ENCODE peak calls at places on chromosomes 12 and 14, in nine cellular contexts. V is suprapubic skin; M is transverse colon; R is body of pancreas; U is CD8-positive, alpha-beta T cell; S is IMR-90; J is cardiac muscle cell; Z is ascending aorta; G is psoas muscle. E is an unnamed sample.

GRCh38 chr12:46451276-46452021 is 78.9 kb upstream of the SLC38A2 start:
- DNase-seq in V (no peak), M (no peak), R (no peak), U (no peak), S (no peak), J (no peak), Z (no peak), G (no peak), E (no peak)

GRCh38 chr14:66404051-66404450 is 82.1 kb upstream of the CCDC196 start:
- DNase-seq in V (no peak), M (no peak), R (no peak), U (no peak), S (no peak), J (no peak), Z (no peak), G (no peak), E (no peak)

GRCh38 chr14:92888896-92889295 is 34.1 kb upstream of the CHGA start:
- DNase-seq in V (no peak), M (no peak), R (no peak), U (no peak), S (no peak), J (no peak), Z (no peak), G (no peak), E (no peak)

GRCh38 chr14:22939684-22940083 is 10.5 kb upstream of the PRMT5 start:
- DNase-seq in V (no peak), M (no peak), R (no peak), U (no peak), S (peak; percentile 86), J (no peak), Z (no peak), G (no peak), E (no peak)

GRCh38 chr12:76006028-76006916 is 25.3 kb downstream of the PHLDA1 start:
- DNase-seq in V (no peak), M (no peak), R (no peak), U (no peak), S (no peak), J (no peak), Z (no peak), G (no peak), E (no peak)

GRCh38 chr14:32478027-32478426 is 148.9 kb downstream of the AKAP6 start:
- DNase-seq in V (no peak), M (no peak), R (no peak), U (no peak), S (no peak), J (no peak), Z (no peak), G (no peak), E (no peak)

GRCh38 chr14:45426685-45427282 is 173.8 kb upstream of the MIS18BP1 start:
- DNase-seq in V (no peak), M (no peak), R (no peak), U (no peak), S (peak; percentile 34), J (peak; percentile 47), Z (no peak), G (no peak), E (no peak)

GRCh38 chr12:57983150-57983857 is 41.9 kb downstream of the ATP23 start:
- DNase-seq in V (no peak), M (peak; percentile 30), R (peak; percentile 47), U (no peak), S (peak; percentile 67), J (peak; percentile 80), Z (no peak), G (no peak), E (peak; percentile 26)

GRCh38 chr14:99756796-99757195 is 36.4 kb upstream of the EML1 start:
- DNase-seq in V (no peak), M (no peak), R (no peak), U (no peak), S (no peak), J (no peak), Z (no peak), G (no peak), E (no peak)

GRCh38 chr12:9741726-9742125 is 8.8 kb upstream of the CLECL1 start:
- DNase-seq in V (no peak), M (peak; percentile 67), R (no peak), U (peak; percentile 67), S (no peak), J (no peak), Z (no peak), G (no peak), E (no peak)

GRCh38 chr12:29889737-29890136 is 106.0 kb upstream of the TMTC1 start:
- DNase-seq in V (no peak), M (peak; percentile 16), R (peak; percentile 26), U (no peak), S (peak; percentile 32), J (peak; percentile 77), Z (no peak), G (peak; percentile 31), E (peak; percentile 41)

GRCh38 chr12:100159391-100160104 is 16.9 kb upstream of the BLTP3B start:
- DNase-seq in V (no peak), M (no peak), R (no peak), U (no peak), S (no peak), J (no peak), Z (no peak), G (no peak), E (no peak)

GRCh38 chr12:50073206-50073605 is 11.9 kb upstream of the SMARCD1 start:
- DNase-seq in V (no peak), M (no peak), R (no peak), U (no peak), S (no peak), J (no peak), Z (no peak), G (no peak), E (no peak)

GRCh38 chr12:50072198-50072907 is 12.8 kb upstream of the SMARCD1 start:
- DNase-seq in V (no peak), M (no peak), R (no peak), U (no peak), S (no peak), J (no peak), Z (no peak), G (no peak), E (no peak)

GRCh38 chr12:50075808-50076170 is 9.4 kb upstream of the SMARCD1 start:
- DNase-seq in V (no peak), M (no peak), R (no peak), U (no peak), S (no peak), J (no peak), Z (no peak), G (no peak), E (no peak)

GRCh38 chr12:50074936-50075807 is 10.0 kb upstream of the SMARCD1 start:
- DNase-seq in V (peak; percentile 86), M (peak; percentile 89), R (peak; percentile 88), U (peak; percentile 89), S (peak; percentile 76), J (peak; percentile 91), Z (no peak), G (peak; percentile 85), E (peak; percentile 90)

GRCh38 chr12:50073712-50074111 is 11.4 kb upstream of the SMARCD1 start:
- DNase-seq in V (no peak), M (no peak), R (no peak), U (no peak), S (no peak), J (no peak), Z (no peak), G (no peak), E (no peak)
- H3K4me1 ChIP-seq in V (peaks cover 16% of the 10 kb centered on the region), M (peaks cover 7% of the 10 kb centered on the region), R (peaks cover 6% of the 10 kb centered on the region), U (peaks cover 6% of the 10 kb centered on the region), S (peaks cover 3% of the 10 kb centered on the region), J (peaks cover 13% of the 10 kb centered on the region), Z (no peaks in the 10 kb centered on the region), G (peaks cover 4% of the 10 kb centered on the region), E (no peaks in the 10 kb centered on the region)

DNA sequence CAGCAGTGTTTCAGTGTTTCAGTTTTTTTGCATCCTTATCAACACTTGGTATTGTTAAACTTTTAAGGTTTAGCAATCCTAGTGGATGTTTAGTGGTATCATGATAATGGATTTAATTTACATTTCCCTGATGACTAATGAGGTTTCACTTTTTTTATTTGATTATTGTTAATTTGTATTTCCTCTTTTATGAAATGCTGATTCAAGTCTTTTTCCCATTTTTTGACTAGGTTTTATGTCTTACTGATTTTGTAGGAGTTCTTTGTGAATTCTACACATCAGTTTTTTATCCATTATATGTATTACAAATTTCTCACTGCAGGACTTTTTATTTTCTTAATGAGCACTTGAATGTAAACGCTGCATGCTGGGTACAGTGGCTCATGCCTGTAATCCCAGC is 23.8 kb downstream of the YLPM1 start:
- DNase-seq in V (no peak), M (no peak), R (no peak), U (no peak), S (no peak), J (no peak), Z (no peak), G (no peak), E (no peak)
- TF ChIP-seq CTCF in V (no peak), M (peak; percentile 8), R (no peak), U (no peak), S (no peak), J (peak; percentile 10), Z (no peak), G (no peak), E (no peak)

GRCh38 chr12:49964849-49965624 is 3.4 kb downstream of the AQP5 start:
- DNase-seq in V (no peak), M (no peak), R (no peak), U (no peak), S (no peak), J (no peak), Z (no peak), G (no peak), E (no peak)

GRCh38 chr12:49961993-49962764 is 507 bp downstream of the AQP5 start:
- DNase-seq in V (no peak), M (no peak), R (no peak), U (no peak), S (no peak), J (no peak), Z (no peak), G (no peak), E (no peak)

GRCh38 chr12:49963976-49964815 is 2.5 kb downstream of the AQP5 start:
- DNase-seq in V (no peak), M (no peak), R (no peak), U (no peak), S (no peak), J (no peak), Z (no peak), G (no peak), E (no peak)

GRCh38 chr12:49961111-49961922 is at the start of gene AQP5:
- DNase-seq in V (no peak), M (no peak), R (no peak), U (no peak), S (no peak), J (no peak), Z (no peak), G (no peak), E (no peak)

GRCh38 chr12:49962861-49963765 is 1.4 kb downstream of the AQP5 start:
- DNase-seq in V (no peak), M (peak; percentile 66), R (peak; percentile 85), U (no peak), S (no peak), J (no peak), Z (no peak), G (peak; percentile 56), E (peak; percentile 57)
- H3K27me3 ChIP-seq in V (peaks cover 41% of the 10 kb centered on the region), M (peaks cover 73% of the 10 kb centered on the region), R (no peaks in the 10 kb centered on the region), U (peaks cover 4% of the 10 kb centered on the region), S (peaks cover 85% of the 10 kb centered on the region), J (peaks cover 68% of the 10 kb centered on the region), Z (no peaks in the 10 kb centered on the region), G (no peaks in the 10 kb centered on the region), E (peaks cover 17% of the 10 kb centered on the region)

DNA sequence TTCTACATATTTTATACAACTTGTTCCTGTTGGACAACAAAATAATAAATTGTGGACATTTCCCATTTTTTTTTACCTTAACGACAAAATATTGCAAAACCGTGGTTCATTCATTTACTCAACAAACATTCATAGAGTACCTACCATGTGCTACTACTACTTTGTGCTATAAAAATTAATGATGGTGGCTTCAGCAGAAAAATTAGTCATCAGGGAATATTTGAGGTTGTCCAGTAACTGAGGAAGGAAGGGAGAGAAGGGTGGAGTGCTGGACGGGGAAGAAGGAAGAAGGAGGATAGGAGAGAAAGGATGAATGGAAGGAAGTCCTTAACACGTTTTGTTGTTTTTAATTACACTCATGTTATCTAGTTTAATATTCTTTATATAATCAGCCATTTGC is 53.7 kb downstream of the PPFIBP1 start:
- DNase-seq in V (no peak), M (no peak), R (no peak), U (no peak), S (no peak), J (no peak), Z (no peak), G (no peak), E (no peak)
- H3K4me1 ChIP-seq in V (peaks cover 17% of the 10 kb centered on the region), M (peaks cover 3% of the 10 kb centered on the region), R (peaks cover 5% of the 10 kb centered on the region), U (no peaks in the 10 kb centered on the region), S (peaks cover 16% of the 10 kb centered on the region), J (peaks cover 4% of the 10 kb centered on the region), Z (no peaks in the 10 kb centered on the region), G (peaks cover 27% of the 10 kb centered on the region), E (no peaks in the 10 kb centered on the region)

E was measured in colonic mucosa.